ENCODE peak calls at places on chromosomes 6 and 20, in four cellular contexts. P is Panc1, D is HepG2, H is K562. Y is an unnamed sample.

GRCh38 chr6:1971612-1972011 is 273.8 kb downstream of the GMDS start:
- DNase-seq in P (no peak), D (peak), H (no peak), Y (no peak)

GRCh38 chr6:44074383-44075136 is 52.7 kb downstream of the MRPL14 start:
- DNase-seq in P (no peak), D (peak), H (peak), Y (no peak)

GRCh38 chr6:87444362-87444761 is 28.4 kb upstream of the SLC35A1 start:
- DNase-seq in P (no peak), D (peak), H (no peak), Y (no peak)

GRCh38 chr20:34713194-34713943 is 9.2 kb downstream of the TP53INP2 start:
- DNase-seq in P (peak), D (peak), H (peak), Y (peak)

GRCh38 chr6:148851683-148852556 is 105.1 kb downstream of the UST start:
- DNase-seq in P (no peak), D (no peak), H (no peak), Y (no peak)

GRCh38 chr6:53938810-53939209 is 144.0 kb downstream of the LRRC1 start:
- DNase-seq in P (no peak), D (no peak), H (no peak), Y (no peak)

GRCh38 chr6:157381631-157382621 is 936 bp downstream of the ZDHHC14 start:
- DNase-seq in P (no peak), D (peak), H (peak), Y (no peak)

GRCh38 chr20:63695419-63696310 is 787 bp upstream of the TNFRSF6B start:
- DNase-seq in P (no peak), D (no peak), H (no peak), Y (no peak)

GRCh38 chr6:98832282-98833100 is 1.9 kb upstream of the POU3F2 start:
- DNase-seq in P (no peak), D (no peak), H (no peak), Y (no peak)

GRCh38 chr6:100346828-100347227 is 117.9 kb downstream of the SIM1 start:
- DNase-seq in P (no peak), D (no peak), H (no peak), Y (no peak)

GRCh38 chr20:59632426-59633113 is 28.2 kb downstream of the PHACTR3 start:
- DNase-seq in P (no peak), D (no peak), H (no peak), Y (no peak)

GRCh38 chr6:19771753-19772336 is 65.3 kb upstream of the ID4 start:
- DNase-seq in P (no peak), D (no peak), H (no peak), Y (no peak)

GRCh38 chr6:75205776-75206334 is at the start of gene COL12A1:
- DNase-seq in P (no peak), D (no peak), H (no peak), Y (peak)

DNA sequence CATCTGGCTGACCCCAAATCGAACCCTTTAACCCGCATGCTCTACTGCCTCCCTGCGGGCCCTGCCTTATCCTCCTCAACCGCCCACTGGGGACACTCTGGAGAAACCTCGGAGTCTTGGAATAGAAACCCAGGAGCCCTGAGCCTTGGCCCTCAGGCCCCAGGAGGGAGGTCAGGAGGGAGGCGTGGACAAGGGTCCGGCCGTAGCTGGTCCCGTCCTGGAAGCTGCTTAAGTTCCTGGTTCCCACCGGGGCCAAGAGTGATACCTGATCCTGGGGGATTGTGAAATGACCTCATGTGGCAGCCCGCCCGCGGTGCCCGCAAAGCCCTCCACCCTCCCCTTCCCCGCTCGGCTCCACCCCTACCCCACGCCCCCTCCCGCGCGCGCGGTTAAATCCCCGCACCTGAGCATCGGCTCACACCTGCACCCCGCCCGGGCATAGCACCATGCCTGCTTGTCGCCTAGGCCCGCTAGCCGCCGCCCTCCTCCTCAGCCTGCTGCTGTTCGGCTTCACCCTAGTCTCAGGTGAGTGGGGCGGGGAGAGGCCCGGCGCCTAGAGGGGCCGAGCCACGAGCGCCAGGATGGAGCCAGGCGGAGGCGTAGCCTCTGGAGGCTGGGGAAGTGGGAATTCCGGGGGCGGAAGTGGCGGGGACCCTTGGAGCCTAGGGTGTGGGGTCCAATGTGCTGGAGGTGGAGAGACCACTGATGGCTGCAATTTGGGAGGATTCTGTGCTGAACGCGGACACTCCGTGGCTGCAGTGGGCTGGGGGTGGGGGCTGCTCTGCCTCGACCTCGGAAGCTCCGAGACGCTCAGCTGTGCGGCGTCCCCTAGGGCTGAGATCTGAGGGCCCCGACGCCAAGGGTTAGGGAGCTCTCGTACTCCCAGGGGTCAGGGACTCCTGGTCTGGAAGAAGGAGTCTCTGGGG is at the start of gene WFDC2:
- DNase-seq in P (no peak), D (no peak), H (no peak), Y (no peak)
- TF ChIP-seq TCF7L2 in P (peak), D (no peak), H (no peak), Y (no peak)

GRCh38 chr6:7052441-7052936 is 55.3 kb upstream of the RREB1 start:
- DNase-seq in P (no peak), D (no peak), H (no peak), Y (no peak)
- TF ChIP-seq TCF7L2 in P (no peak), D (no peak), H (no peak), Y (no peak)

GRCh38 chr6:79302341-79302740 is 67.9 kb upstream of the HMGN3 start:
- DNase-seq in P (no peak), D (no peak), H (no peak), Y (peak)

GRCh38 chr6:79305020-79305419 is 70.5 kb upstream of the HMGN3 start:
- DNase-seq in P (no peak), D (no peak), H (no peak), Y (no peak)

GRCh38 chr6:79313254-79313653 is 78.8 kb upstream of the HMGN3 start:
- DNase-seq in P (no peak), D (no peak), H (no peak), Y (no peak)

DNA sequence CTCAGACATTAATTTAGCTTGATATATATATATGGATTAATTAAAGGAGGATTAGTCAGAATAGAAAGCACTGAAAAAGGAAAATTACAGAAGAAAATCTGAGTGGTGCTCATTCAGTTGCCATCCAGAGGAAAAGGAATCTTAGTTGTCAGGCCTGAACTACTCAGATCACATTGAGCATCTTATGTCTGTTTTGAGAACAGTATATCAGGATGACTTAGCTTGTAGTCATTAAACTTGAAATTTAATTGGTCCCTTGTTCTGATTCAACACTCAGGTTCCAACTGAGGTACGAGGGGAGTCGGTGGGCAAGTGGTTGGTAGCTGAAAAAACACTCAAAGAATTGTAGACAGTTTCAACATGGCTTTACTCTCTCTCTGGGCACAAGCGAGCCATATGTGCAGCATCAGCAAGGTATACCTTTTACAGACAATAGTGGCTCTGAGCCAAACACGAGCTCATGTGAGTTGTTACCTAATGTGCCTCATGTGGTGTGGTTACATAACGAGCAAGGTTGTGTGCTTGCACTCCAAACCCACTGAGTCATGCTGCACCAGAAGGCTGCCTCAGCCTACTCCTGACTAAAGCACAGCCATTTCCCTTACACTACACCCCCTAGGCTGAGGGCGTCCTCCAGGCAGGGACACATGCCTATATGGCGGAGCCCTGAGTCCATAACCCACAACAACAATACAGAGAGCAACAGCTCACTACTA is 73.0 kb upstream of the HMGN3 start:
- DNase-seq in P (no peak), D (peak), H (no peak), Y (no peak)
- TF ChIP-seq TCF7L2 in P (no peak), D (no peak), H (no peak), Y (no peak)

GRCh38 chr6:37696841-37697735 is 595 bp downstream of the MDGA1 start:
- DNase-seq in P (no peak), D (no peak), H (peak), Y (no peak)
- TF ChIP-seq TCF7L2 in P (no peak), D (no peak), H (no peak), Y (no peak)

GRCh38 chr6:170261643-170262480 is 29.0 kb downstream of the DLL1 start:
- DNase-seq in P (no peak), D (no peak), H (no peak), Y (no peak)

GRCh38 chr6:170264086-170264485 is 26.8 kb downstream of the DLL1 start:
- DNase-seq in P (no peak), D (no peak), H (no peak), Y (no peak)

GRCh38 chr6:170263410-170263809 is 27.5 kb downstream of the DLL1 start:
- DNase-seq in P (no peak), D (no peak), H (no peak), Y (no peak)

GRCh38 chr6:170260686-170261085 is 30.2 kb downstream of the DLL1 start:
- DNase-seq in P (no peak), D (no peak), H (peak), Y (peak)

GRCh38 chr6:170262481-170263088 is 28.3 kb downstream of the DLL1 start:
- DNase-seq in P (no peak), D (no peak), H (no peak), Y (no peak)
- TF ChIP-seq TCF7L2 in P (no peak), D (no peak), H (no peak), Y (no peak)

DNA sequence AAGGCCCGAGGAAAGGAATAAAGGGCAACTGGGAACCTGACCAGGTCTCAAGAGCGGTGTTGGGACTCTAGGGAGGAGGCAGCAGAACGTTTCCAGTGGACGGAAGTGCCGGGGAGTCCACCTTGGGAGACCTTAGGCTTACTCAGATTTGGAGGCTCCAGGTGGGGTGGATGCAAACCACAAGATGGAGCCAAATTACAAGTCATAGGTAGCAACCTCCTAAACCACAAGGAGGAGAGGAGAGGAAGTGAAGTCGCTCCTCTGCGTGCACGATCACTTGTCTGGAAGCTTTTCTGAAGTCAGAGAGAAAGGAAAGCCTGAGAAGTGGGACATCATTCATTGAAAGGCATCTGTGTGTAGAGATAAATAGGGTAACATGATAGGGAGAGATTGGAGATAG is 9.3 kb downstream of the HLA-DOA start:
- DNase-seq in P (no peak), D (peak), H (no peak), Y (peak)
- TF ChIP-seq TCF7L2 in P (no peak), D (no peak), H (no peak), Y (no peak)

GRCh38 chr6:45841062-45841461 is 174.6 kb downstream of the CLIC5 start:
- DNase-seq in P (no peak), D (no peak), H (no peak), Y (no peak)
- TF ChIP-seq TCF7L2 in P (no peak), D (no peak), H (no peak), Y (no peak)